ENCODE peak calls at places on chromosomes 13 and 19, in five cellular contexts. D, U, V, M and A are unnamed samples.

GRCh38 chr19:16117594-16118033 is 5.9 kb downstream of the RAB8A start:
- DNase-seq in V (no peak), D (no peak), M (no peak), U (no peak), A (no peak)

GRCh38 chr13:30857018-30857417 is 49.1 kb upstream of the MEDAG start:
- DNase-seq in U (no peak), M (no peak), D (no peak), V (no peak), A (no peak)

GRCh38 chr19:51724543-51724942 is 752 bp upstream of the HAS1 start:
- DNase-seq in M (no peak), D (no peak), V (no peak), U (no peak), A (no peak)

GRCh38 chr19:45972944-45973525 is 630 bp downstream of the NOVA2 start:
- DNase-seq in M (peak; percentile 13), U (no peak), D (no peak), V (no peak), A (no peak)

GRCh38 chr19:38452430-38453366 is 19.2 kb downstream of the RYR1 start:
- DNase-seq in V (no peak), M (no peak), U (no peak), D (no peak), A (no peak)

GRCh38 chr19:1746401-1747284 is 6.7 kb upstream of the ONECUT3 start:
- DNase-seq in U (peak; percentile 65), M (no peak), D (no peak), V (peak; percentile 79), A (peak; percentile 26)

GRCh38 chr19:2015611-2015950 is at the start of gene BTBD2:
- DNase-seq in D (no peak), V (peak; percentile 44), U (no peak), M (peak; percentile 74), A (peak; percentile 94)

GRCh38 chr13:33761744-33762143 is 56.2 kb upstream of the RFC3 start:
- DNase-seq in M (no peak), V (peak; percentile 12), U (peak; percentile 12), D (no peak), A (peak; percentile 27)

GRCh38 chr19:17327654-17328516 is 6.8 kb downstream of the ANO8 start:
- DNase-seq in U (no peak), D (no peak), V (peak; percentile 73), M (peak; percentile 89), A (no peak)

GRCh38 chr19:13781547-13781946 is 7.3 kb downstream of the C19orf53 start:
- DNase-seq in U (no peak), M (peak; percentile 91), D (peak; percentile 77), V (peak; percentile 63), A (peak; percentile 75)

GRCh38 chr19:10431254-10431942 is 11.1 kb downstream of the PDE4A start:
- DNase-seq in M (no peak), D (no peak), V (no peak), U (no peak), A (peak; percentile 39)

GRCh38 chr19:10431943-10432735 is 11.8 kb downstream of the PDE4A start:
- DNase-seq in V (no peak), M (peak; percentile 55), U (no peak), D (no peak), A (peak; percentile 41)

GRCh38 chr19:10430505-10431253 is 10.3 kb downstream of the PDE4A start:
- DNase-seq in M (peak; percentile 74), U (no peak), D (no peak), V (no peak), A (peak; percentile 43)

GRCh38 chr19:10432736-10433130 is 12.4 kb downstream of the PDE4A start:
- DNase-seq in D (no peak), M (no peak), U (no peak), V (no peak), A (no peak)

GRCh38 chr19:10433131-10433536 is 12.8 kb downstream of the PDE4A start:
- DNase-seq in V (no peak), M (no peak), D (no peak), U (no peak), A (no peak)
- H3K27ac ChIP-seq in V (no peak overlapping the region), M (no peak overlapping the region), D (no peak overlapping the region), U (no peak overlapping the region), A (no peak overlapping the region)

GRCh38 chr13:110200276-110200675 is 106.7 kb downstream of the COL4A1 start:
- DNase-seq in D (no peak), V (no peak), M (no peak), U (no peak), A (no peak)
- H3K27ac ChIP-seq in D (no peak overlapping the region), V (no peak overlapping the region), M (no peak overlapping the region), U (no peak overlapping the region), A (no peak overlapping the region)

GRCh38 chr19:44925114-44925891 is 10.9 kb downstream of the APOC1 start:
- DNase-seq in U (no peak), D (no peak), V (no peak), M (peak; percentile 73), A (peak; percentile 91)
- H3K27ac ChIP-seq in U (no peak overlapping the region), D (no peak overlapping the region), V (no peak overlapping the region), M (peak overlapping the region; percentile 86), A (no peak overlapping the region)

DNA sequence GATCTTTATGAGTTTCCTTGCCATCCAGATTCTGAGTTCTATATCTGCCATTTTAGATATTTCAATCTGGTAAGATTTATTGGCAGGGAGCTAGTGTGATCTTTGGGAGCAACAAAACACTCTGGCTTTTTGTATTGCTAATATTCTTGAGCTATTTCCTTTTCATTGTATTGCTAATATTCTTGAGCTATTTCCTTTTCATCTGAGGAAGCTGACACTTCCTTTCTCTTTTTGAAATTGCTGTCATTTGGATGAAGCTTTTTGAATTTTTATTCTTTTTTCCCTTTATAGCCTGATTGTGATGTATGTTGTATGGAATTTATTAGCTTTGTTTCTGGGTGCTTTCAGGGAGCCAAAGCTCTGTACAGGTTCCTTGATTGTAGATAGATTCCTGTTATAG is 873.5 kb upstream of the ATXN8OS start:
- DNase-seq in D (no peak), V (no peak), M (no peak), U (no peak), A (no peak)
- H3K27ac ChIP-seq in D (no peak overlapping the region), V (no peak overlapping the region), M (no peak overlapping the region), U (no peak overlapping the region), A (no peak overlapping the region)

GRCh38 chr13:98452851-98453250 is 124.1 kb downstream of the STK24 start:
- DNase-seq in M (no peak), V (no peak), U (no peak), D (no peak), A (no peak)
- H3K27ac ChIP-seq in M (no peak overlapping the region), V (no peak overlapping the region), U (no peak overlapping the region), D (no peak overlapping the region), A (no peak overlapping the region)

GRCh38 chr19:11127905-11128304 is 27.7 kb downstream of the SPC24 start:
- DNase-seq in D (no peak), M (no peak), V (no peak), U (no peak), A (no peak)

GRCh38 chr19:11131471-11131870 is 24.1 kb downstream of the SPC24 start:
- DNase-seq in D (no peak), V (no peak), M (no peak), U (no peak), A (no peak)

GRCh38 chr19:11123076-11123567 is 32.5 kb downstream of the SPC24 start:
- DNase-seq in D (no peak), U (no peak), M (no peak), V (no peak), A (no peak)

GRCh38 chr19:11130824-11131455 is 24.6 kb downstream of the SPC24 start:
- DNase-seq in D (peak; percentile 33), V (no peak), M (peak; percentile 85), U (peak; percentile 80), A (peak; percentile 41)

DNA sequence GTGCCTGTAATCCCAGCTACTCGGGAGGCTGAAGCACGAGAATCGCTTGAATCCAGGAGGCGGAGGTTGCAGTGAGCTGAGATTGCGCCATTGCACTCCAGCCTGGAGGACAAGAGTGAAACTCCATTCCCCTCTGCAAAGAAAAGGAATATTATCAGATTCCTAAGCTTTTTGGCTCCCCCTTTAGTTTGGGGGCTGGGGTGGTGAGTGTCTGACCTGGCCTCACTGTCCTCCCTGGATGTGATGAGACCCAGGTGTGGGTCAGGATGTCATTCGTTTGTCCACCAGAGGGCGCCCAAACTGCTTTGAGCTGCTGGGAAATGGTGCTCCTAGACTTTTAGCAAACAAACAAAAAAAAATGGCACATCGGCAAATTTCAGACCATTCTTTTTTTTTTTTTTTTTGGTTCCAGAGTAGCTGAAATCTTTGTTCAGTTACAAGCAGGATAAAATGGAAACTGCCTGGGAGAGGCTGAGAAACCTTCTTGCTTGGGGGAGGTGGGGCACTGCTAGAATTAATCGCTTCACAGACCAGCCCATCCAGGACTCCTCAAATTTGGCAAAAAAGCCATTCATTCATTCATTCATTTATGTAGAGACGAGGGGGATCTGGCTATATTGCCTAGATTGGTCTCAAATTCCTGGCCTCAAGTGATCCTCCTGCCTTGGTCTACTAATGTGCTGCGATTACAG is 29.4 kb downstream of the SPC24 start:
- DNase-seq in D (peak; percentile 41), U (peak; percentile 38), M (peak; percentile 86), V (no peak), A (peak; percentile 46)
- H3K27ac ChIP-seq in D (peak overlapping the region; percentile 20), U (no peak overlapping the region), M (no peak overlapping the region), V (no peak overlapping the region), A (no peak overlapping the region)

GRCh38 chr19:29610213-29610573 is 4.1 kb downstream of the POP4 start:
- DNase-seq in M (no peak), D (no peak), U (no peak), V (no peak), A (no peak)
- H3K27ac ChIP-seq in M (no peak overlapping the region), D (no peak overlapping the region), U (no peak overlapping the region), V (no peak overlapping the region), A (no peak overlapping the region)